ENCODE peak calls at places on chromosomes 13 and 19, in five cellular contexts. F, A, X, D and K are unnamed samples.

GRCh38 chr13:29722415-29722814 is 126.9 kb upstream of the SLC7A1 start:
- DNase-seq in F (no peak), A (no peak), X (no peak), D (no peak), K (no peak)

GRCh38 chr13:31945202-31945978 is 86.2 kb upstream of the FRY start:
- DNase-seq in F (peak), A (peak), X (peak), D (peak), K (no peak)

GRCh38 chr13:77619655-77620054 is 77.8 kb upstream of the SLAIN1 start:
- DNase-seq in F (no peak), A (no peak), X (no peak), D (no peak), K (no peak)

GRCh38 chr13:27022571-27023311 is 148.9 kb downstream of the USP12 start:
- DNase-seq in F (no peak), A (no peak), X (peak), D (peak), K (no peak)

GRCh38 chr19:16714702-16715294 is 4.8 kb upstream of the NWD1 start:
- DNase-seq in F (peak), A (peak), X (no peak), D (peak), K (peak)

GRCh38 chr19:39196860-39197562 is at the start of gene NCCRP1:
- DNase-seq in F (no peak), A (no peak), X (no peak), D (no peak), K (no peak)

GRCh38 chr19:41421973-41422372 is 5.2 kb downstream of the B3GNT8 start:
- DNase-seq in F (no peak), A (no peak), X (no peak), D (no peak), K (no peak)

GRCh38 chr13:27372896-27373295 is 51.5 kb upstream of the GTF3A start:
- DNase-seq in F (peak), A (no peak), X (no peak), D (peak), K (no peak)

GRCh38 chr13:102911336-102911735 is 65.5 kb downstream of the ERCC5 start:
- DNase-seq in F (no peak), A (peak), X (no peak), D (no peak), K (no peak)

GRCh38 chr19:2046046-2046907 is 4.8 kb downstream of the MKNK2 start:
- DNase-seq in F (no peak), A (no peak), X (peak), D (no peak), K (no peak)

GRCh38 chr13:94558721-94559120 is 37.2 kb downstream of the TGDS start:
- DNase-seq in F (no peak), A (no peak), X (no peak), D (no peak), K (no peak)

GRCh38 chr13:24130134-24130792 is 30.3 kb upstream of the SPATA13 start:
- DNase-seq in F (no peak), A (no peak), X (no peak), D (peak), K (no peak)

GRCh38 chr13:64075543-64076271 is 2660.1 kb upstream of the PCDH20 start:
- DNase-seq in F (no peak), A (no peak), X (no peak), D (no peak), K (no peak)

GRCh38 chr19:10006335-10006708 is 4.0 kb downstream of the COL5A3 start:
- DNase-seq in F (peak), A (peak), X (no peak), D (peak), K (no peak)

GRCh38 chr13:106550570-106551135 is 15.2 kb upstream of the EFNB2 start:
- DNase-seq in F (no peak), A (no peak), X (no peak), D (no peak), K (no peak)

GRCh38 chr13:105139380-105140285 is 1395.8 kb downstream of the EFNB2 start:
- DNase-seq in F (no peak), A (peak), X (no peak), D (peak), K (peak)

GRCh38 chr19:1512671-1513491 is at the start of gene ADAMTSL5:
- DNase-seq in F (peak), A (no peak), X (no peak), D (peak), K (no peak)

GRCh38 chr13:27362064-27362751 is 62.2 kb upstream of the GTF3A start:
- DNase-seq in F (peak), A (peak), X (peak), D (peak), K (peak)

GRCh38 chr13:32246468-32246867 is 68.7 kb downstream of the ZAR1L start:
- DNase-seq in F (peak), A (peak), X (no peak), D (peak), K (no peak)

GRCh38 chr13:25872871-25873607 is 178.8 kb downstream of the SHISA2 start:
- DNase-seq in F (no peak), A (no peak), X (no peak), D (no peak), K (peak)

GRCh38 chr13:27466513-27466912 is 16.1 kb upstream of the MTIF3 start:
- DNase-seq in F (no peak), A (no peak), X (peak), D (no peak), K (no peak)

GRCh38 chr13:32019612-32020233 is 11.9 kb upstream of the FRY start:
- DNase-seq in F (peak), A (no peak), X (no peak), D (peak), K (peak)

DNA sequence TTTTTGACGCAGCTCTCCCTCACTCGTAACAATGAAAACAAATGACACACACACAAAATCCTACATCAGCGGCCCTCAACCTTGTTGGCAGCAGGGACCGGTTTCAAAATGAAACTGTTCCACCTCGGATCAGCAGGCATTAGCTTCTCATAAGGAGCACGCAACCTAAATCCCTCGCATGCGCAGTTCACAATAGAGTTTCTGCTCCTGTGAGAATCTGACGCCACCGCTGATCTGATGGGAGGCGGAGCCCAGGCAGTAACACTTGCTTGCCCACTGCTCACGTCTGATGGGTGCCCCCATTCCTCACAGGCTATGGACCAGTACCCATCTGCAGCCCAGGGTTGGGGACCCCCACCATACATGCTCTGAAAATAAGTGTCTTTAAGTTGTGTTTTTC is 43.4 kb downstream of the DHRS12 start:
- DNase-seq in F (no peak), A (no peak), X (no peak), D (no peak), K (peak)
- H3K27ac ChIP-seq in F (no peak), A (peak), X (no peak), D (no peak), K (peak)

DNA sequence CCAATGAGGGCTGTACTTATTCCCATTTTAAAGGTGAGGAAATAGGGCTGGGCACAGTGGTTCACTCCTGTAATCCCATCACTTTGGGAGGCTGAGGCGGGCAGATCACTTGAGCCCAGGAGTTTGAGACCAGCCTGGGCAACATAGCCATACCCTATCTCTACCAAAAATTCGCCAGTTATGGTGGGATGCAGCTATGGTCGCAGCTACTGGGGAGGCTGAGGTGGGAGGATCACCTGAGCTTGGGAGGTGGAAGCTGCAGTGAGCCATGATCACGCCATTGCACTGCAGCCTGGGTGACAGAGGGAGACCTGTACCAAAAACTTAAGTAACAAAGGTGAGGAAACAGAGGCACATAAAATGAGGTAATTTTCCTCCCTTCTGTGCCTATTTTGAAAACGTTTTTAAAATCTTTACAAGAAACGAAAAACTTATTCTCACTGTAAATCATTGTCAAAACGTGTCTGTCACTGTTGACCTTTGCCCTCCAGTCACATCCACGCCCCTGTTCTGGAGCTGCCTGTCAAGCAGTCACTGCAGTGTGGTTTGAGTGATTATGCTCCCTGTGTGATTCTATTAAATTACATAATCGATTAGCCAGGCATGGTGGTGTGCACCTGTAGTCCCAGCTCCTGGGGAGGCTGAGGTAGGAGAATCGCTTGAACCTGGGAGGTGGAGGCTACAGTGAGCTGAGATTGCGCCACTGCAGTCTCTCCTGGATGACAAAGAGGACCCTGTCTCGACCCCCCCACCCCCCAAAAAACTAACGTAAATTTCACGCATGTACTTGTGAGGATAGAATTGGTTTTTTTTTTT is 12.5 kb downstream of the NOP53 start:
- DNase-seq in F (no peak), A (no peak), X (no peak), D (no peak), K (no peak)
- H3K27ac ChIP-seq in F (no peak), A (no peak), X (no peak), D (no peak), K (no peak)

DNA sequence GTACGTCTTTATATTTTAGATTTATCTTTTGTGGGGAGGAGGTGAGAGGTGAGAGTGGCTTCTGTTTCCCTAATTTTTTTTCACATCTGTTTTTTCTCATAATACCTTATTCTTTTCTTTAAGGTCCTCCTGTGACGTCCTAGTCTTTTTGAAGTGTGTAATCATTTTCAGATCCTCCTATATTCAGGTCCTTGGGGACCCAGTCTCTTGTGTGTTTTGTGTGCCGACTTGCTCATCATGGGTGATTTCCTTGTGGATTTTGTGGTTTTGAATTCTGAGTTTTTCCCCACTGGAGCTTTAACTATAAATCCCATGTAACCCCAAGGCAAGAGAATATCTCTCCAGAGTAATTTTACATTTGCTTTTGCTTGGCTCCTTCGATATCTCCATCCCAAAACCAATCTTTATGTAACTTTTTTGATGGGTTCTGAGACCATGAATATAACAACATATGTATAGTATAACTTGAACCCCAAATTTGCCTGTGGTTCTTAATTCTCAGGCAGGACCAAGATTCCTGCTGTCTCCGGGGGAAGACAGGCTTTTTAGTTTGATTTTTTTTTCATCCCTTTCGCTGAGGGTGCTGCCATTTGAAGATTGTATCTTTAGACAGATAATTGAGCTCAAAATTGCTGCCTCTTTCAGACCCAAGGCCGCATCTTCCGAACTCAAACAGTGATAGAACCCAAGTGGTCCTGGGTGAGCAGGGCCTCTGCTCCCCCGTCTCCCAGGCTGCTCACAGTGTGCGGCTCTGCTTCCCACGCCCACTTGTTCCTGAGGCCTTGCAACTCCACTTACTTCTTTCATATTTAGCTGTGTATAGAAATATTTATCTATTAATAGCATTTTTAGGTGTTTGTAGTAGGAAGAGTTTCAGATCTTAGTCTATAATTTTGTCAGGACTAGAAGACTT is 59.1 kb upstream of the GPR183 start:
- DNase-seq in F (no peak), A (no peak), X (no peak), D (no peak), K (no peak)
- H3K27ac ChIP-seq in F (no peak), A (no peak), X (no peak), D (no peak), K (no peak)

DNA sequence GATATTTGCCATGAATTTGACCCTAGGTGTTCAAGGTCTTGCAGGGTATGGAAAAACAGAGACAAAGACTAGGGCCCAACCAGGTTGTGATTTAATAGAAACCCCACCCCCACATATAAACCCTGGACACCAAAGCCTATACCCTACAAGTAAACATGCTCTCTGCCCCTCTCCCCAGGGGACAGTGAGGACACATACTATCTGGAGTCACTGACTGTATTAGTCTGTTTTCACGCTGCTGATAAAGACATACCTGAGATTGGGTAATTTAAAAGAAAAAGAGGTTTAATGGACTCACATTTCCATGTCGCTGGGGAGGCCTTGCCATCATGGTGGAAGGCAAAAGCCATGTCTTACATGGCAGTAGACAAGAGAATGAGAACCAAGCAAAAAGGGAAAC is 88.3 kb downstream of the RAP2A start:
- DNase-seq in F (no peak), A (no peak), X (no peak), D (no peak), K (no peak)
- H3K27ac ChIP-seq in F (no peak), A (no peak), X (no peak), D (no peak), K (no peak)

GRCh38 chr19:54207908-54208783 is 7.5 kb downstream of the RPS9 start:
- DNase-seq in F (peak), A (peak), X (no peak), D (peak), K (no peak)
- H3K27ac ChIP-seq in F (peak), A (peak), X (peak), D (peak), K (peak)

GRCh38 chr19:56136362-56136761 is 4.7 kb upstream of the ZNF444 start:
- DNase-seq in F (no peak), A (no peak), X (no peak), D (no peak), K (no peak)
- H3K27ac ChIP-seq in F (no peak), A (no peak), X (no peak), D (no peak), K (no peak)